ENCODE peak calls at places on chromosomes 6 and 20, in five cellular contexts. Y, E, X, I and W are unnamed samples.

GRCh38 chr20:49792006-49792405 is 20.6 kb upstream of the SLC9A8 start:
- DNase-seq in Y (no peak), I (no peak), E (no peak), X (no peak), W (no peak)

GRCh38 chr6:54232703-54233102 is 75.5 kb upstream of the TINAG start:
- DNase-seq in I (no peak), E (no peak), Y (no peak), X (no peak), W (no peak)

GRCh38 chr6:31900917-31901414 is 920 bp downstream of the ZBTB12 start:
- DNase-seq in Y (no peak), I (peak; percentile 27), E (peak; percentile 45), X (peak; percentile 64), W (no peak)

GRCh38 chr6:143734641-143735063 is 56.9 kb downstream of the PHACTR2 start:
- DNase-seq in E (no peak), I (no peak), Y (no peak), X (no peak), W (no peak)

GRCh38 chr6:20706293-20707165 is 172.3 kb downstream of the CDKAL1 start:
- DNase-seq in I (no peak), Y (peak; percentile 74), E (no peak), X (no peak), W (peak; percentile 99)

GRCh38 chr20:22312744-22313346 is 271.5 kb downstream of the FOXA2 start:
- DNase-seq in Y (peak; percentile 28), X (no peak), I (peak; percentile 53), E (no peak), W (no peak)

GRCh38 chr6:152748843-152749242 is 1.8 kb upstream of the VIP start:
- DNase-seq in I (no peak), E (no peak), X (no peak), Y (no peak), W (no peak)

GRCh38 chr6:139648430-139649000 is 274.1 kb upstream of the CITED2 start:
- DNase-seq in E (no peak), I (no peak), X (no peak), Y (no peak), W (no peak)

GRCh38 chr20:14826926-14827325 is 489.5 kb upstream of the FLRT3 start:
- DNase-seq in Y (no peak), I (no peak), X (no peak), E (no peak), W (no peak)

GRCh38 chr6:11890209-11890608 is 111.6 kb upstream of the ADTRP start:
- DNase-seq in X (no peak), I (no peak), Y (no peak), E (no peak), W (no peak)